ENCODE peak calls at places on chromosome 17, in four cellular contexts. U is stimulated activated CD8-positive, alpha-beta memory T cell treated with anti-CD3 and anti-CD28 coated beads, Interleukin-7, amount 100 ng/mL, for 1 hour; H is stromal cell of bone marrow; N is AG09309. Z is an unnamed sample.

GRCh38 chr17:37067555-37068111 is 118.9 kb downstream of the AATF start:
- DNase-seq in U (no peak), H (peak), N (peak), Z (peak)

GRCh38 chr17:53655591-53655990 is 167.1 kb upstream of the KIF2B start:
- DNase-seq in U (no peak), H (no peak), N (no peak), Z (peak)

GRCh38 chr17:56656961-56657360 is 63.5 kb downstream of the NOG start:
- DNase-seq in U (no peak), H (no peak), N (no peak), Z (no peak)

GRCh38 chr17:40311575-40311974 is 2.6 kb downstream of the RARA start:
- DNase-seq in U (no peak), H (no peak), N (no peak), Z (no peak)

GRCh38 chr17:68428498-68429172 is 28.7 kb downstream of the WIPI1 start:
- DNase-seq in U (no peak), H (no peak), N (no peak), Z (no peak)

GRCh38 chr17:80941743-80942211 is 49.9 kb upstream of the CHMP6 start:
- DNase-seq in U (no peak), H (no peak), N (no peak), Z (peak)

GRCh38 chr17:54950116-54950515 is 18.3 kb downstream of the COX11 start:
- DNase-seq in U (no peak), H (no peak), N (no peak), Z (no peak)

GRCh38 chr17:78458739-78459335 is 80.4 kb downstream of the PGS1 start:
- DNase-seq in U (no peak), H (no peak), N (no peak), Z (no peak)

GRCh38 chr17:78759203-78759968 is 22.7 kb downstream of the CYTH1 start:
- DNase-seq in U (peak), H (no peak), N (no peak), Z (no peak)

GRCh38 chr17:57215317-57215716 is 41.0 kb upstream of the MSI2 start:
- DNase-seq in U (no peak), H (no peak), N (no peak), Z (no peak)

GRCh38 chr17:4548721-4549531 is 6.3 kb downstream of the MYBBP1A start:
- DNase-seq in U (no peak), H (no peak), N (no peak), Z (no peak)

GRCh38 chr17:4802228-4802627 is at the start of gene C17orf114:
- DNase-seq in U (no peak), H (no peak), N (no peak), Z (no peak)

GRCh38 chr17:82864721-82865240 is 25.0 kb upstream of the ZNF750 start:
- DNase-seq in U (no peak), H (no peak), N (no peak), Z (no peak)

GRCh38 chr17:19387921-19388521 is 1.0 kb upstream of the MFAP4 start:
- DNase-seq in U (no peak), H (peak), N (peak), Z (peak)

GRCh38 chr17:44044092-44044491 is 22.4 kb downstream of the LSM12 start:
- DNase-seq in U (no peak), H (peak), N (no peak), Z (peak)

GRCh38 chr17:47856830-47857229 is 5.9 kb upstream of the SP6 start:
- DNase-seq in U (no peak), H (no peak), N (no peak), Z (no peak)

GRCh38 chr17:8466466-8466865 is 30.8 kb downstream of the NDEL1 start:
- DNase-seq in U (no peak), H (peak), N (peak), Z (peak)

GRCh38 chr17:9456265-9456664 is 119.4 kb downstream of the STX8 start:
- DNase-seq in U (no peak), H (no peak), N (no peak), Z (no peak)

GRCh38 chr17:53193044-53193443 is 629.7 kb upstream of the KIF2B start:
- DNase-seq in U (no peak), H (no peak), N (no peak), Z (no peak)

GRCh38 chr17:8859029-8859803 is 8.3 kb downstream of the PIK3R6 start:
- DNase-seq in U (no peak), H (peak), N (peak), Z (no peak)

GRCh38 chr17:39064374-39064773 is 87.1 kb downstream of the PLXDC1 start:
- DNase-seq in U (no peak), H (peak), N (peak), Z (peak)

GRCh38 chr17:16930571-16931317 is 41.2 kb downstream of the TNFRSF13B start:
- DNase-seq in U (no peak), H (no peak), N (no peak), Z (no peak)

GRCh38 chr17:52824542-52824941 is 666.0 kb upstream of the CA10 start:
- DNase-seq in U (no peak), H (no peak), N (no peak), Z (no peak)

GRCh38 chr17:38864636-38865398 is 5.0 kb upstream of the LASP1 start:
- DNase-seq in U (no peak), H (no peak), N (no peak), Z (no peak)

GRCh38 chr17:34252138-34252889 is 2.8 kb upstream of the CCL2 start:
- DNase-seq in U (no peak), H (peak), N (peak), Z (peak)

GRCh38 chr17:66915204-66915611 is 49.3 kb upstream of the CACNG4 start:
- DNase-seq in U (no peak), H (no peak), N (no peak), Z (no peak)

GRCh38 chr17:80575057-80575875 is 30.6 kb downstream of the RPTOR start:
- DNase-seq in U (peak), H (peak), N (peak), Z (peak)

GRCh38 chr17:37481001-37481665 is 8.6 kb upstream of the DUSP14 start:
- DNase-seq in U (no peak), H (no peak), N (no peak), Z (no peak)

GRCh38 chr17:64130559-64131001 is 636 bp upstream of the ERN1 start:
- DNase-seq in U (no peak), H (no peak), N (no peak), Z (peak)

GRCh38 chr17:17723354-17724261 is 42.4 kb downstream of the RAI1 start:
- DNase-seq in U (peak), H (no peak), N (peak), Z (peak)

GRCh38 chr17:33292981-33293867 is at the start of gene ASIC2:
- DNase-seq in U (no peak), H (no peak), N (no peak), Z (no peak)

GRCh38 chr17:7016886-7017826 is 4.7 kb downstream of the RNASEK start:
- DNase-seq in U (no peak), H (no peak), N (no peak), Z (no peak)

GRCh38 chr17:234163-235047 is 53.0 kb upstream of the DOC2B start:
- DNase-seq in U (no peak), H (no peak), N (peak), Z (no peak)

GRCh38 chr17:74738051-74738996 is 1.3 kb downstream of the RAB37 start:
- DNase-seq in U (peak), H (no peak), N (no peak), Z (no peak)

GRCh38 chr17:79100405-79100804 is 25.8 kb downstream of the ENGASE start:
- DNase-seq in U (no peak), H (no peak), N (no peak), Z (no peak)

GRCh38 chr17:18124346-18125126 is 16.0 kb downstream of the MYO15A start:
- DNase-seq in U (no peak), H (no peak), N (no peak), Z (no peak)

GRCh38 chr17:27207073-27207511 is 86.8 kb upstream of the WSB1 start:
- DNase-seq in U (no peak), H (peak), N (peak), Z (peak)

GRCh38 chr17:61574542-61575351 is 16.3 kb downstream of the NACA2 start:
- DNase-seq in U (no peak), H (peak), N (no peak), Z (no peak)

GRCh38 chr17:49787932-49788442 is 494 bp upstream of the KAT7 start:
- DNase-seq in U (no peak), H (no peak), N (no peak), Z (peak)

Z was measured in GM04504.